ENCODE peak calls at places on chromosomes 2 and 18, in nine cellular contexts. One of them, this sample, is unnamed.

GRCh38 chr18:26655614-26656400 is 107.5 kb upstream of the KCTD1 start:
- DNase-seq in body of pancreas: peak; percentile 60
- DNase-seq in H1: peak; percentile 78
- DNase-seq in esophagus muscularis mucosa: no peak
- DNase-seq in transverse colon: peak; percentile 46
- DNase-seq in adrenal gland: peak; percentile 76
- DNase-seq in prostate gland: peak; percentile 49
- DNase-seq in uterus: peak; percentile 59
- DNase-seq in heart left ventricle: peak; percentile 72
- DNase-seq in this sample: no peak

GRCh38 chr2:42408009-42408408 is 47.0 kb upstream of the COX7A2L start:
- DNase-seq in body of pancreas: no peak
- DNase-seq in H1: no peak
- DNase-seq in esophagus muscularis mucosa: no peak
- DNase-seq in transverse colon: no peak
- DNase-seq in adrenal gland: no peak
- DNase-seq in prostate gland: no peak
- DNase-seq in uterus: no peak
- DNase-seq in heart left ventricle: no peak
- DNase-seq in this sample: no peak

GRCh38 chr18:9513971-9514512 is 38.7 kb downstream of the RALBP1 start:
- DNase-seq in body of pancreas: no peak
- DNase-seq in H1: no peak
- DNase-seq in esophagus muscularis mucosa: no peak
- DNase-seq in transverse colon: no peak
- DNase-seq in adrenal gland: no peak
- DNase-seq in prostate gland: no peak
- DNase-seq in uterus: no peak
- DNase-seq in heart left ventricle: no peak
- DNase-seq in this sample: no peak

GRCh38 chr18:55489742-55490055 is 98.3 kb downstream of the TCF4 start:
- DNase-seq in body of pancreas: no peak
- DNase-seq in H1: no peak
- DNase-seq in esophagus muscularis mucosa: no peak
- DNase-seq in transverse colon: no peak
- DNase-seq in adrenal gland: no peak
- DNase-seq in prostate gland: no peak
- DNase-seq in uterus: no peak
- DNase-seq in heart left ventricle: no peak
- DNase-seq in this sample: no peak

GRCh38 chr18:14971461-14972185 is 223.7 kb downstream of the ANKRD30B start:
- DNase-seq in body of pancreas: no peak
- DNase-seq in H1: no peak
- DNase-seq in esophagus muscularis mucosa: peak; percentile 90
- DNase-seq in transverse colon: no peak
- DNase-seq in adrenal gland: no peak
- DNase-seq in prostate gland: no peak
- DNase-seq in uterus: no peak
- DNase-seq in heart left ventricle: no peak
- DNase-seq in this sample: no peak

GRCh38 chr2:208125242-208125641 is 918 bp upstream of the CRYGD start:
- DNase-seq in body of pancreas: no peak
- DNase-seq in H1: no peak
- DNase-seq in esophagus muscularis mucosa: no peak
- DNase-seq in transverse colon: no peak
- DNase-seq in adrenal gland: no peak
- DNase-seq in prostate gland: no peak
- DNase-seq in uterus: no peak
- DNase-seq in heart left ventricle: no peak
- DNase-seq in this sample: no peak

GRCh38 chr2:45223531-45223930 is 214.3 kb upstream of the SIX2 start:
- DNase-seq in body of pancreas: no peak
- DNase-seq in H1: no peak
- DNase-seq in esophagus muscularis mucosa: peak; percentile 86
- DNase-seq in transverse colon: no peak
- DNase-seq in adrenal gland: no peak
- DNase-seq in prostate gland: no peak
- DNase-seq in uterus: no peak
- DNase-seq in heart left ventricle: no peak
- DNase-seq in this sample: no peak

GRCh38 chr2:176178271-176178806 is 10.1 kb upstream of the HOXD1 start:
- DNase-seq in body of pancreas: no peak
- DNase-seq in H1: peak; percentile 74
- DNase-seq in esophagus muscularis mucosa: no peak
- DNase-seq in transverse colon: peak; percentile 64
- DNase-seq in adrenal gland: peak; percentile 41
- DNase-seq in prostate gland: no peak
- DNase-seq in uterus: peak; percentile 62
- DNase-seq in heart left ventricle: no peak
- DNase-seq in this sample: no peak

GRCh38 chr2:46032161-46032813 is 264.9 kb upstream of the EPAS1 start:
- DNase-seq in body of pancreas: no peak
- DNase-seq in H1: no peak
- DNase-seq in esophagus muscularis mucosa: no peak
- DNase-seq in transverse colon: no peak
- DNase-seq in adrenal gland: no peak
- DNase-seq in prostate gland: no peak
- DNase-seq in uterus: no peak
- DNase-seq in heart left ventricle: no peak
- DNase-seq in this sample: no peak

GRCh38 chr2:215419769-215420470 is 15.9 kb downstream of the FN1 start:
- DNase-seq in body of pancreas: no peak
- DNase-seq in H1: no peak
- DNase-seq in esophagus muscularis mucosa: no peak
- DNase-seq in transverse colon: no peak
- DNase-seq in adrenal gland: no peak
- DNase-seq in prostate gland: peak; percentile 14
- DNase-seq in uterus: no peak
- DNase-seq in heart left ventricle: no peak
- DNase-seq in this sample: no peak
- H3K4me1 ChIP-seq in body of pancreas: peaks cover 37% of the 10 kb centered on the region
- H3K4me1 ChIP-seq in H1: no peaks in the 10 kb centered on the region
- H3K4me1 ChIP-seq in esophagus muscularis mucosa: peaks cover 76% of the 10 kb centered on the region
- H3K4me1 ChIP-seq in transverse colon: no peaks in the 10 kb centered on the region
- H3K4me1 ChIP-seq in adrenal gland: no peaks in the 10 kb centered on the region
- H3K4me1 ChIP-seq in prostate gland: no peaks in the 10 kb centered on the region
- H3K4me1 ChIP-seq in uterus: no peaks in the 10 kb centered on the region
- H3K4me1 ChIP-seq in heart left ventricle: peaks cover 3% of the 10 kb centered on the region
- H3K4me1 ChIP-seq in this sample: no peaks in the 10 kb centered on the region

DNA sequence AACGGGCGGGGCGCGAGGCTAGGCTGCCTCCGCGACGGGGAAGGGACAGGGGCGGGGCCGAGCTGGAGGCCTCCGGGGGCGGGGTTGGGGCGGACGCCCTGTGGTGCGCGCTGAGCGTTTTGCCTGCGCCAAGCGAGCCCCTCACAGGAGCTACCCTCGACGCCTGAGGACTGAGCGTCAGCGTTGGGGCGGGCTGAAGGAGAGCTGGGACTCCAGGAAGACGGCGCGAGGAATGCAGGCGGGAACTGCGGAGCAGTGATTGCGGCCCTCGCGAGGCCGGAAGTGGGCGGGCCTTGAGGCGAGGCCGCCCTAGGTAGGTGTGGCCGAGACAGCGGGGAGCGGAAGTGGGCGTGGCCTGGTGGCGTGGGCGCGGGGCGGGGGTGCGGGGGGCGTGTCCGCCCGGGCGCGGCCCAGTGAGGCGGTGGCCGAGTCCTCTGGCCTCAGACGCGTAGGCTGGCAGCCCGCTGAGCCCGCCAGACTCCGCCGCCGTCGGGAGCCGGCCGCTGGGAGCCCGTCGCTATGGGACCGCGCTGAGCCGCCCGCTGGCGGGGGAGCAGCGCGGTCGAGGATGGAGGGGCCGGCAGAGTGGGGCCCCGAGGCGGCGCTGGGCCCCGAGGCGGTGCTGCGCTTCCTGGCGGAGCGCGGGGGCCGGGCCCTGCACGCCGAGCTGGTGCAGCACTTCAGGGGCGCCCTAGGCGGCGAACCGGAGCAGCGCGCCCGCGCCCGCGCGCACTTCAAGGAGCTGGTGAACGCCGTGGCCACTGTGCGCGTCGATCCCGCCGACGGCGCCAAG is at the start of the genes SEPTIN10 and SOWAHC:
- DNase-seq in body of pancreas: peak; percentile 95
- DNase-seq in H1: peak; percentile 96
- DNase-seq in esophagus muscularis mucosa: peak; percentile 98
- DNase-seq in transverse colon: peak; percentile 96
- DNase-seq in adrenal gland: peak; percentile 96
- DNase-seq in prostate gland: peak; percentile 94
- DNase-seq in uterus: peak; percentile 98
- DNase-seq in heart left ventricle: peak; percentile 98
- DNase-seq in this sample: peak; percentile 91
- TF ChIP-seq POLR2A in body of pancreas: peak; percentile 83
- TF ChIP-seq POLR2A in H1: peak; percentile 78
- TF ChIP-seq POLR2A in esophagus muscularis mucosa: peak; percentile 65
- TF ChIP-seq POLR2A in transverse colon: peak; percentile 79
- TF ChIP-seq POLR2A in adrenal gland: peak; percentile 92
- TF ChIP-seq POLR2A in prostate gland: peak; percentile 95
- TF ChIP-seq POLR2A in uterus: peak; percentile 94
- TF ChIP-seq POLR2A in heart left ventricle: no peak
- TF ChIP-seq POLR2A in this sample: peak; percentile 84

DNA sequence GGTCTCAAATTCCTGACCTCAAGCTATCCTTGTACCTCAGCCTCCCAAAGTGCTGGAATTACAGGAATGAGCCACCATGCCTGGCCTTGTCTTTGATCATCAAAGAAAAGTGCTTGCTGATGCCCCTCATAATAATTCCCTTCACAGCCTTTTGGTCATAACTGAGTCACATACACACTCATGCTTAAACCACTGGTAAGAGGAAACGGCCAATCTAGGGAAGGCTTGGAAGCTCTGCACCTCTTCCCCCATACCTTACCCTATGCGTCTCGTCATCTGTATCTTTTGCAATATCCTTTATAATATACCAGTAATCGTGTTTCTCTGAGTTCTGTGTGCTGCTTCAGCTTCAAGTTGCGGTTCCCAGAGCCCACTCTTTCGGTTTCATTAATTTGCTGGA is 4.8 kb upstream of the RNF138 start:
- DNase-seq in body of pancreas: no peak
- DNase-seq in H1: no peak
- DNase-seq in esophagus muscularis mucosa: no peak
- DNase-seq in transverse colon: no peak
- DNase-seq in adrenal gland: no peak
- DNase-seq in prostate gland: no peak
- DNase-seq in uterus: no peak
- DNase-seq in heart left ventricle: no peak
- DNase-seq in this sample: no peak
- TF ChIP-seq CTCF in body of pancreas: no peak
- TF ChIP-seq CTCF in H1: no peak
- TF ChIP-seq CTCF in esophagus muscularis mucosa: no peak
- TF ChIP-seq CTCF in transverse colon: no peak
- TF ChIP-seq CTCF in adrenal gland: no peak
- TF ChIP-seq CTCF in prostate gland: no peak
- TF ChIP-seq CTCF in uterus: no peak
- TF ChIP-seq CTCF in heart left ventricle: no peak
- TF ChIP-seq CTCF in this sample: no peak

GRCh38 chr2:127649100-127649611 is 3.2 kb downstream of the GPR17 start:
- DNase-seq in body of pancreas: no peak
- DNase-seq in H1: no peak
- DNase-seq in esophagus muscularis mucosa: no peak
- DNase-seq in transverse colon: no peak
- DNase-seq in adrenal gland: no peak
- DNase-seq in prostate gland: peak; percentile 22
- DNase-seq in uterus: no peak
- DNase-seq in heart left ventricle: peak; percentile 84
- DNase-seq in this sample: no peak
- H3K4me1 ChIP-seq in body of pancreas: peaks cover 12% of the 10 kb centered on the region
- H3K4me1 ChIP-seq in H1: peaks cover 2% of the 10 kb centered on the region
- H3K4me1 ChIP-seq in esophagus muscularis mucosa: peaks cover 99% of the 10 kb centered on the region
- H3K4me1 ChIP-seq in transverse colon: peaks cover 57% of the 10 kb centered on the region
- H3K4me1 ChIP-seq in adrenal gland: no peaks in the 10 kb centered on the region
- H3K4me1 ChIP-seq in prostate gland: peaks cover 2% of the 10 kb centered on the region
- H3K4me1 ChIP-seq in uterus: no peaks in the 10 kb centered on the region
- H3K4me1 ChIP-seq in heart left ventricle: peaks cover 86% of the 10 kb centered on the region
- H3K4me1 ChIP-seq in this sample: no peaks in the 10 kb centered on the region

GRCh38 chr2:101328474-101329007 is 20.0 kb upstream of the RNF149 start:
- DNase-seq in body of pancreas: no peak
- DNase-seq in H1: no peak
- DNase-seq in esophagus muscularis mucosa: no peak
- DNase-seq in transverse colon: peak; percentile 25
- DNase-seq in adrenal gland: no peak
- DNase-seq in prostate gland: no peak
- DNase-seq in uterus: no peak
- DNase-seq in heart left ventricle: no peak
- DNase-seq in this sample: no peak
- TF ChIP-seq POLR2A in body of pancreas: no peak
- TF ChIP-seq POLR2A in H1: no peak
- TF ChIP-seq POLR2A in esophagus muscularis mucosa: no peak
- TF ChIP-seq POLR2A in transverse colon: no peak
- TF ChIP-seq POLR2A in adrenal gland: no peak
- TF ChIP-seq POLR2A in prostate gland: no peak
- TF ChIP-seq POLR2A in uterus: no peak
- TF ChIP-seq POLR2A in heart left ventricle: no peak
- TF ChIP-seq POLR2A in this sample: no peak

GRCh38 chr2:194822657-194823056 is 834.4 kb upstream of the SLC39A10 start:
- DNase-seq in body of pancreas: no peak
- DNase-seq in H1: no peak
- DNase-seq in esophagus muscularis mucosa: no peak
- DNase-seq in transverse colon: no peak
- DNase-seq in adrenal gland: no peak
- DNase-seq in prostate gland: no peak
- DNase-seq in uterus: no peak
- DNase-seq in heart left ventricle: no peak
- DNase-seq in this sample: no peak

GRCh38 chr2:194815475-194815874 is 841.6 kb upstream of the SLC39A10 start:
- DNase-seq in body of pancreas: no peak
- DNase-seq in H1: no peak
- DNase-seq in esophagus muscularis mucosa: no peak
- DNase-seq in transverse colon: no peak
- DNase-seq in adrenal gland: no peak
- DNase-seq in prostate gland: no peak
- DNase-seq in uterus: no peak
- DNase-seq in heart left ventricle: no peak
- DNase-seq in this sample: no peak

GRCh38 chr2:194824450-194824849 is 832.6 kb upstream of the SLC39A10 start:
- DNase-seq in body of pancreas: no peak
- DNase-seq in H1: no peak
- DNase-seq in esophagus muscularis mucosa: no peak
- DNase-seq in transverse colon: no peak
- DNase-seq in adrenal gland: no peak
- DNase-seq in prostate gland: no peak
- DNase-seq in uterus: no peak
- DNase-seq in heart left ventricle: no peak
- DNase-seq in this sample: no peak

GRCh38 chr2:194822097-194822496 is 834.9 kb upstream of the SLC39A10 start:
- DNase-seq in body of pancreas: no peak
- DNase-seq in H1: no peak
- DNase-seq in esophagus muscularis mucosa: no peak
- DNase-seq in transverse colon: no peak
- DNase-seq in adrenal gland: no peak
- DNase-seq in prostate gland: no peak
- DNase-seq in uterus: no peak
- DNase-seq in heart left ventricle: no peak
- DNase-seq in this sample: no peak

GRCh38 chr2:194819367-194819766 is 837.7 kb upstream of the SLC39A10 start:
- DNase-seq in body of pancreas: no peak
- DNase-seq in H1: no peak
- DNase-seq in esophagus muscularis mucosa: no peak
- DNase-seq in transverse colon: no peak
- DNase-seq in adrenal gland: no peak
- DNase-seq in prostate gland: no peak
- DNase-seq in uterus: no peak
- DNase-seq in heart left ventricle: no peak
- DNase-seq in this sample: no peak
- TF ChIP-seq CTCF in body of pancreas: no peak
- TF ChIP-seq CTCF in H1: peak; percentile 21
- TF ChIP-seq CTCF in esophagus muscularis mucosa: no peak
- TF ChIP-seq CTCF in transverse colon: no peak
- TF ChIP-seq CTCF in adrenal gland: no peak
- TF ChIP-seq CTCF in prostate gland: peak; percentile 17
- TF ChIP-seq CTCF in uterus: no peak
- TF ChIP-seq CTCF in heart left ventricle: no peak
- TF ChIP-seq CTCF in this sample: no peak

This sample was measured in tibial nerve.